ENCODE peak calls at places on chromosome 7, in seven cellular contexts. X is HCT116, H is GM12878, I is H1, C is HepG2, P is SK-N-SH, Y is K562. L is an unnamed sample.

GRCh38 chr7:157337316-157338149 is 729 bp downstream of the DNAJB6 start:
- DNase-seq in C (peak), X (no peak), Y (peak), P (peak), H (no peak), I (no peak), L (peak)

GRCh38 chr7:130961128-130961601 is 227.2 kb upstream of the KLF14 start:
- DNase-seq in X (peak), I (no peak), P (no peak), C (no peak), Y (peak), H (peak), L (no peak)

GRCh38 chr7:20310963-20311742 is 19.5 kb upstream of the ITGB8 start:
- DNase-seq in I (no peak), H (peak), C (peak), X (peak), P (no peak), Y (peak), L (peak)

GRCh38 chr7:81457858-81458522 is 311.9 kb downstream of the HGF start:
- DNase-seq in X (peak), Y (no peak), H (no peak), P (no peak), I (no peak), C (no peak), L (peak)

GRCh38 chr7:103148131-103148993 is 537 bp downstream of the NAPEPLD start:
- DNase-seq in H (peak), X (no peak), P (peak), Y (no peak), C (no peak), I (no peak), L (no peak)

GRCh38 chr7:38007096-38007495 is 86.7 kb downstream of the EPDR1 start:
- DNase-seq in Y (no peak), X (no peak), I (no peak), C (no peak), P (no peak), H (no peak), L (no peak)

GRCh38 chr7:84195295-84196006 is 862 bp upstream of the SEMA3A start:
- DNase-seq in C (no peak), I (no peak), X (no peak), Y (no peak), H (no peak), P (no peak), L (no peak)

GRCh38 chr7:139714163-139714901 is 63.5 kb downstream of the HIPK2 start:
- DNase-seq in P (no peak), I (no peak), Y (no peak), X (no peak), C (no peak), H (no peak), L (no peak)

GRCh38 chr7:63925626-63926460 is 72.8 kb upstream of the ZNF722 start:
- DNase-seq in H (no peak), X (no peak), Y (peak), I (no peak), C (no peak), P (peak), L (peak)

GRCh38 chr7:47576909-47577255 is 5.0 kb downstream of the TNS3 start:
- DNase-seq in P (no peak), C (no peak), I (no peak), H (no peak), X (no peak), Y (no peak), L (peak)

GRCh38 chr7:101563198-101563901 is 65.7 kb downstream of the MYL10 start:
- DNase-seq in C (no peak), Y (no peak), P (no peak), H (no peak), X (no peak), I (no peak), L (no peak)

GRCh38 chr7:115249080-115249479 is 327.2 kb downstream of the MDFIC start:
- DNase-seq in Y (no peak), H (no peak), C (no peak), X (no peak), P (no peak), I (no peak), L (no peak)

GRCh38 chr7:49583440-49583839 is 190.0 kb upstream of the VWC2 start:
- DNase-seq in P (no peak), C (no peak), I (no peak), X (no peak), Y (no peak), H (no peak), L (peak)

GRCh38 chr7:26508481-26508880 is 216.8 kb downstream of the SNX10 start:
- DNase-seq in C (no peak), P (no peak), Y (no peak), X (no peak), H (no peak), I (no peak), L (no peak)

DNA sequence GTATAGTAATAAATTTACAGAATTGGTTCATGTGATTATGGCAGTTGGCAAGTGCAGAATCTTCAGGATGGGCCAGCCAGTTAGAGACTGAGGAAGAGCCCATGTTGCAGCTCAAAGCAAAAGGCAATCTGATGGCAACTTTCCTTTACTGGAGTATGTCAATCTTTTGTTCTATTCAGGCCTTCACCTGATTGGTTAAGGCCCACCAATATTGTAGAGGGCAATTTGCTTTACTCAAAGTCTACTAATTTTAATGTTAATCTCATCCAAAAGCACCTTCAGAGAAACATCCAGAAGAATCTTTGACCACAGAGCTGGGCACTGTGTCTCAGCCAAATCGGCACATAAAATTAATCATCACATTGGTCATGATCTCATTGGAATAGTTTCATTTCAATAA is 20.0 kb upstream of the POM121L12 start:
- DNase-seq in X (no peak), H (no peak), C (no peak), Y (no peak), P (no peak), I (no peak), L (no peak)
- TF ChIP-seq JUND in X (no peak), H (no peak), C (no peak), Y (no peak), P (no peak), I (no peak), L (no peak)

DNA sequence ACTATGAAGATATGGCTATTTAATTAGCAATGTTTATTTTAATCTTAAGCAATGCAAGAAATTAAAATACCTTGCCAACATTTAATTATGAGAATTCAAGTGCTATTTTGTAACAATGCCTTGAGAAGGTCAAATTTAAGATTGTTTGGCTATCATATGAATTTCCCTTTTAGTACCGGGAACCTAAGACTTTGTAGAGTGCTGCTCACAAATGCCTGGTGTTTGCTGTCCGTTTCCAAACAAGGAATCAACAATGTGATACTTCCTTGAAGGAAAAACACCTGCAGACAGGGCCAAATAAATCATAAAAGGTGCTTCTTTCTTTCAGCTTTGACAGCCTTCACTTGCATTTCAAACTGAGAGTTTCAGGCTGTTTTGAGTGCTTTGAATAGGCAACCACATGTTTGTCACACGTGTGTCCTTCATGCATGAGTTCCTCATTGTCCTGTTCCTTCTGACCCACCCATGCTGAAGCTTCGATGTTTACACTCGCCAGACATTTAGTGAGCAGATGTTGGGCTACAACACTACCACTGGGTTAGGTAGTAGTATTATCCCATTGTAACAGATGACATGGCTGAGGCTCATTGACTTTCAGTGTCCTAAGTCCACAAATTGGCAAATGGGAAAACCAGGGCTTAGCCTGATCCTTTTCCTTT is 456.0 kb downstream of the PHTF2 start:
- DNase-seq in H (no peak), P (no peak), Y (no peak), C (no peak), I (no peak), X (no peak), L (peak)
- TF ChIP-seq JUND in H (no peak), P (no peak), Y (no peak), C (no peak), I (no peak), X (no peak), L (no peak)

GRCh38 chr7:111499027-111499426 is 63.3 kb downstream of the IMMP2L start:
- DNase-seq in H (no peak), P (no peak), Y (peak), X (peak), C (peak), I (no peak), L (peak)
- TF ChIP-seq JUND in H (no peak), P (peak), Y (peak), X (peak), C (no peak), I (no peak), L (no peak)

GRCh38 chr7:142796501-142797341 is 26.0 kb downstream of the PRSS2 start:
- DNase-seq in Y (no peak), H (no peak), I (no peak), X (no peak), C (no peak), P (peak), L (no peak)

GRCh38 chr7:142797799-142798377 is 27.1 kb downstream of the PRSS2 start:
- DNase-seq in X (no peak), H (no peak), Y (no peak), C (no peak), I (no peak), P (peak), L (no peak)

GRCh38 chr7:142795339-142795863 is 24.6 kb downstream of the PRSS2 start:
- DNase-seq in I (peak), X (no peak), P (no peak), Y (no peak), H (no peak), C (no peak), L (no peak)

GRCh38 chr7:142797342-142797798 is 26.6 kb downstream of the PRSS2 start:
- DNase-seq in Y (no peak), C (no peak), X (no peak), P (no peak), H (no peak), I (no peak), L (no peak)

GRCh38 chr7:142796001-142796500 is 25.3 kb downstream of the PRSS2 start:
- DNase-seq in Y (no peak), H (no peak), I (no peak), C (no peak), P (no peak), X (no peak), L (no peak)
- TF ChIP-seq JUND in Y (no peak), H (no peak), I (no peak), C (no peak), P (no peak), X (no peak), L (no peak)

GRCh38 chr7:74427974-74428373 is 25.7 kb upstream of the GTF2IRD1 start:
- DNase-seq in C (no peak), Y (no peak), P (peak), I (no peak), X (no peak), H (no peak), L (no peak)
- TF ChIP-seq JUND in C (no peak), Y (no peak), P (no peak), I (no peak), X (no peak), H (no peak), L (no peak)

GRCh38 chr7:142582351-142582750 is 166.9 kb upstream of the PRSS1 start:
- DNase-seq in H (no peak), I (no peak), P (no peak), C (no peak), Y (no peak), X (no peak), L (no peak)

GRCh38 chr7:142579946-142580345 is 169.3 kb upstream of the PRSS1 start:
- DNase-seq in I (no peak), H (no peak), P (no peak), X (no peak), Y (no peak), C (no peak), L (no peak)

GRCh38 chr7:142583424-142583823 is 165.8 kb upstream of the PRSS1 start:
- DNase-seq in Y (no peak), P (peak), C (no peak), I (no peak), X (peak), H (peak), L (no peak)

GRCh38 chr7:142584765-142585164 is 164.5 kb upstream of the PRSS1 start:
- DNase-seq in P (no peak), C (no peak), H (no peak), Y (no peak), X (no peak), I (no peak), L (no peak)

DNA sequence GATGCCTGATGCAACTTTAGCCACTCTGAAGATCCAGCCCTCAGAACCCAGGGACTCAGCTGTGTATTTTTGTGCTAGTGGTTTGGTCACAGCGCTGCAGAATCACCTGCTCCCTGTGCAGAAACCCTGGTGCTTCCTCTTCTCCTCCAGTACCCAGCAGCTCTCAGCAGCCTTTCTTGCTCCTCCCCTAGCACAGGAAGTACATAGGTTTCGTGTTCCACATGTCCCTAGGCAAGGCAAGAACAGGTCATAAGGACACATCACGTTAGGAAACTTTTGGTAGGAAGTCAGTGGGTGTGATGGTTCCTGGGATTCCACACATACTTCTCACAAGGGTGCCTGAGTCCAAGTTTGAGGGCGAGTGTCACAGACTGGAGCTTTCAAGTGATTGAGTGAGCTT is 167.9 kb upstream of the PRSS1 start:
- DNase-seq in I (no peak), X (no peak), C (no peak), Y (no peak), P (no peak), H (no peak), L (no peak)
- TF ChIP-seq JUND in I (no peak), X (no peak), C (no peak), Y (no peak), P (no peak), H (no peak), L (no peak)

GRCh38 chr7:2072042-2072441 is 160.7 kb downstream of the MAD1L1 start:
- DNase-seq in C (no peak), P (no peak), Y (no peak), H (peak), X (no peak), I (no peak), L (no peak)
- TF ChIP-seq JUND in C (no peak), P (no peak), Y (no peak), H (no peak), X (no peak), I (no peak), L (no peak)

L was measured in T47D.